ENCODE peak calls at places on chromosomes 12 and 14, in eight cellular contexts. I is natural killer cell; P is IMR-90; V is stimulated activated effector memory CD8-positive, alpha-beta T cell treated with anti-CD3 and anti-CD28 coated beads, Interleukin-12 subunit alpha, Interleukin-12 subunit beta, amount 100 ng/mL, for 72 hours; S is activated CD8-positive, alpha-beta memory T cell treated with anti-CD3 and anti-CD28 coated beads, Interleukin-2, amount 10 ng/mL, durations not matched to agents 7 days and 5 days; W is body of pancreas; A is right cardiac atrium; T is activated T-cell treated with anti-CD3 and anti-CD28 coated beads, Interleukin-2, amount 50 U/mL, for 4 hours. E is an unnamed sample.

GRCh38 chr12:49201595-49202295 is 12.9 kb upstream of the TUBA1A start:
- ATAC-seq in I (no peak), P (no peak), V (no peak), S (no peak), W (peak; percentile 53), A (peak; percentile 76), T (no peak), E (peak; percentile 29)

GRCh38 chr12:3337944-3338343 is 153.1 kb upstream of the PRMT8 start:
- ATAC-seq in I (no peak), P (no peak), V (no peak), S (no peak), W (no peak), A (no peak), T (no peak), E (no peak)

GRCh38 chr12:122042910-122043309 is 21.2 kb downstream of the BCL7A start:
- ATAC-seq in I (no peak), P (no peak), V (no peak), S (no peak), W (no peak), A (no peak), T (no peak), E (no peak)

GRCh38 chr14:73325630-73326299 is 88.5 kb downstream of the PAPLN start:
- ATAC-seq in I (peak; percentile 44), P (no peak), V (no peak), S (peak; percentile 77), W (no peak), A (no peak), T (no peak), E (no peak)

GRCh38 chr12:42534184-42534838 is 55.2 kb downstream of the PRICKLE1 start:
- ATAC-seq in I (no peak), P (no peak), V (no peak), S (no peak), W (no peak), A (peak; percentile 54), T (no peak), E (no peak)

GRCh38 chr14:81408595-81408994 is 8.5 kb upstream of the STON2 start:
- ATAC-seq in I (no peak), P (no peak), V (no peak), S (no peak), W (no peak), A (no peak), T (no peak), E (no peak)

GRCh38 chr12:121578230-121579189 is 2.3 kb downstream of the KDM2B start:
- ATAC-seq in I (no peak), P (peak; percentile 8), V (no peak), S (peak; percentile 17), W (no peak), A (peak; percentile 15), T (peak; percentile 4), E (peak; percentile 43)

GRCh38 chr12:52023976-52024688 is 17.4 kb downstream of the TAMALIN start:
- ATAC-seq in I (peak; percentile 3), P (no peak), V (peak; percentile 3), S (peak; percentile 17), W (no peak), A (no peak), T (peak; percentile 6), E (no peak)

GRCh38 chr12:4353785-4354208 is 25.7 kb downstream of the FGF23 start:
- ATAC-seq in I (peak; percentile 44), P (no peak), V (peak; percentile 72), S (peak; percentile 73), W (no peak), A (no peak), T (peak; percentile 82), E (no peak)

GRCh38 chr12:89348894-89349669 is 3.2 kb downstream of the DUSP6 start:
- ATAC-seq in I (no peak), P (no peak), V (no peak), S (no peak), W (no peak), A (no peak), T (no peak), E (no peak)

GRCh38 chr12:63021126-63021525 is 86.2 kb upstream of the PPM1H start:
- ATAC-seq in I (no peak), P (no peak), V (no peak), S (no peak), W (no peak), A (no peak), T (no peak), E (no peak)

GRCh38 chr12:7929069-7929792 is 6.8 kb downstream of the SLC2A3 start:
- ATAC-seq in I (no peak), P (no peak), V (no peak), S (no peak), W (no peak), A (no peak), T (no peak), E (no peak)

GRCh38 chr12:90129369-90130030 is 420.9 kb upstream of the ATP2B1 start:
- ATAC-seq in I (no peak), P (no peak), V (no peak), S (no peak), W (no peak), A (no peak), T (no peak), E (no peak)

GRCh38 chr12:101923049-101923718 is 45.8 kb downstream of the DRAM1 start:
- ATAC-seq in I (no peak), P (no peak), V (no peak), S (no peak), W (no peak), A (no peak), T (no peak), E (no peak)

GRCh38 chr12:121423682-121424631 is 24.0 kb downstream of the RNF34 start:
- ATAC-seq in I (no peak), P (peak; percentile 59), V (no peak), S (no peak), W (no peak), A (peak; percentile 83), T (no peak), E (peak; percentile 71)